ENCODE peak calls at places on chromosome 17, in four cellular contexts. W is AG10803, I is mammary epithelial cell, Q is transverse colon. F is an unnamed sample.

GRCh38 chr17:48575066-48575582 is 3.0 kb downstream of the HOXB4 start:
- DNase-seq in W (peak), I (peak), Q (no peak), F (no peak)

GRCh38 chr17:35621768-35622167 is 34.6 kb downstream of the AP2B1 start:
- DNase-seq in Q (no peak), I (no peak), W (no peak), F (no peak)

GRCh38 chr17:49298371-49298976 is 63.6 kb downstream of the ZNF652 start:
- DNase-seq in Q (no peak), I (no peak), W (no peak), F (no peak)

GRCh38 chr17:73589096-73589980 is 54.9 kb downstream of the SDK2 start:
- DNase-seq in I (no peak), W (no peak), Q (no peak), F (no peak)

GRCh38 chr17:60039509-60040442 is 38.9 kb downstream of the HEATR6 start:
- DNase-seq in I (no peak), Q (no peak), W (no peak), F (no peak)

GRCh38 chr17:11780621-11781020 is 182.4 kb downstream of the DNAH9 start:
- DNase-seq in Q (no peak), W (no peak), I (no peak), F (no peak)

GRCh38 chr17:79993390-79994221 is 42.1 kb downstream of the TBC1D16 start:
- DNase-seq in Q (peak), I (peak), W (peak), F (peak)

GRCh38 chr17:79393358-79394038 is 217.4 kb downstream of the RBFOX3 start:
- DNase-seq in Q (peak), I (peak), W (peak), F (peak)

GRCh38 chr17:73534575-73534940 is 109.7 kb downstream of the SDK2 start:
- DNase-seq in I (no peak), Q (no peak), W (no peak), F (no peak)

GRCh38 chr17:45222994-45223540 is 1.4 kb downstream of the FMNL1 start:
- DNase-seq in W (no peak), I (no peak), Q (no peak), F (no peak)

GRCh38 chr17:34706029-34706428 is 126.6 kb downstream of the TMEM132E start:
- DNase-seq in I (no peak), W (no peak), Q (no peak), F (peak)

DNA sequence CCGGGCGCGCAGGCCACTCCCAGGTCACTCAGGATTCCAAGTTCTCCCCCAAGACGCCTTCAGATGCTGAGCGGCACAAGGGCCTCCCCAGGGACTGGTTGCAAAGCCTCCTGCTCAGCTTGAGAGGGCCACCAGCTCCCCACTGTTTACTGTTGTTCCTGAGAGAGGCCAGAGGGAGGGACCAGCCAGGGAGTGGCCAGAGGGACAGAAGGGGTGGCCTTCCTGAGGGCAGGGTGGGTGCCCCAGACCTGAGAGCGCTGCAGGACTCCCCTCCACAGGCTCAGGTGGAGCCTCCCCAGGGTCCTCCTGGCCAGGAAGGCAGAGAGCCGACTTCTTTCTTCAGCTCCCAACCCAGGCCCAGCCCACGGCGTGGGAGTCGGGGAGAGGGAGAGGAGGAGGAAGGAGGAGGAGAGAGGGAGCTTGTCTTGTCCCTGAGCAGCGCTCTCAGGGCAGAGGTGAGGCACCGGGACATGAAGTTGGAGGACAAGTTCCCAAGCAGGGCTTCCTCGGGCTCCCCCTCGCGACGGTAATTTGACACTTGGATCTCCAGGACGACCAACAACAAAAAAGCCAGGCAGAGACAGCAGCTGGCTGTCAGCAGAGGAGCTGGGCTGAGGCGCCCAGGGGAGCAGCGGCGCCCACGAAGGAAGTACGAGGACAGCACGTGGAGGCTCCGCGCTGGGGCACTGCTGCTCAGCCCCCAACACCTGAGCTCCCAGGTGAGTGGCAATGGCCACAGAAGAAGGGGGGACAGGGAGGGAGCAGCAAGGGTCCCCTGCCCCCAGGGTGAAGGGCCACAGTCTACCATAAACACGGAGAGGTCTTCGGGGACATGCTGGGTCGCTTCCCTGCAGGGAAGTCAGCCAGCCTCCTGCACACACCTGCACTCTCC is 496 bp downstream of the SMIM5 start:
- DNase-seq in Q (peak), W (peak), I (peak), F (peak)
- H3K4me3 ChIP-seq in Q (peak), W (no peak), I (no peak), F (no peak)

DNA sequence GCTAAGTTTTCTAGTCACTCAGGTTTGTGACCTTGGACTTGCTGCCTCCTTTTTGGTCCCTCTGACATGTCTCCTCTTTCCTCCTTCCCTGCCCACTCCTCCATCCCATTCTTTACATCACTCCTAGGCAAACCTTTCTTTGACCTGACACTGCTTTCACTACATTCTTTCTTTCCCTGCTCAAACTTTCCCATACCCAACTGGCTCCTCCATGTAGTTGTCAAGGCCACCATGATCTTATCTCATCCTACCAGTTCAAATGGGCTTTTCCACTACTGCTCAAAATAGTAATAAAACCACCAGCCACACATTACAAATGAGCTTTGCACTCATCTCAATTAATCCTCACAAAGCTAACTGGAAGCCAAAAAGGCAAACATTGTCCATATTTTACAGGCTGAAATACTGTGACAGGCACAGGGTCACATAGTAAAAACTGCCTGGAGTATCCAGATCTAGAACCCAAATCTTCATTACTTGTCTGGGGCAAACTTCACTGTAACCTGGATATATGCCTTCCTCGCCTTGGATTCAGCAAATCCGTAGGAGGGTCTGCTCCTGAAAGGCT is 14.4 kb downstream of the MRPS23 start:
- DNase-seq in I (no peak), Q (no peak), W (no peak), F (no peak)
- TF ChIP-seq CTCF in I (no peak), Q (no peak), W (no peak), F (no peak)

GRCh38 chr17:43780135-43780534 is at the start of gene CFAP97D1:
- DNase-seq in W (no peak), I (no peak), Q (no peak), F (no peak)
- H3K4me3 ChIP-seq in W (peak), I (peak), Q (peak), F (peak)

GRCh38 chr17:61352408-61352770 is 47.3 kb upstream of the TBX2 start:
- DNase-seq in W (no peak), I (no peak), Q (no peak), F (no peak)

GRCh38 chr17:61345825-61346628 is 53.6 kb upstream of the TBX2 start:
- DNase-seq in I (no peak), W (no peak), Q (no peak), F (no peak)

GRCh38 chr17:61352771-61353170 is 46.9 kb upstream of the TBX2 start:
- DNase-seq in Q (no peak), I (no peak), W (no peak), F (no peak)

GRCh38 chr17:61351745-61352407 is 47.8 kb upstream of the TBX2 start:
- DNase-seq in W (no peak), Q (no peak), I (no peak), F (no peak)

GRCh38 chr17:61349350-61349749 is 50.3 kb upstream of the TBX2 start:
- DNase-seq in I (no peak), W (no peak), Q (no peak), F (no peak)
- TF ChIP-seq CTCF in I (no peak), W (peak), Q (no peak), F (peak)

DNA sequence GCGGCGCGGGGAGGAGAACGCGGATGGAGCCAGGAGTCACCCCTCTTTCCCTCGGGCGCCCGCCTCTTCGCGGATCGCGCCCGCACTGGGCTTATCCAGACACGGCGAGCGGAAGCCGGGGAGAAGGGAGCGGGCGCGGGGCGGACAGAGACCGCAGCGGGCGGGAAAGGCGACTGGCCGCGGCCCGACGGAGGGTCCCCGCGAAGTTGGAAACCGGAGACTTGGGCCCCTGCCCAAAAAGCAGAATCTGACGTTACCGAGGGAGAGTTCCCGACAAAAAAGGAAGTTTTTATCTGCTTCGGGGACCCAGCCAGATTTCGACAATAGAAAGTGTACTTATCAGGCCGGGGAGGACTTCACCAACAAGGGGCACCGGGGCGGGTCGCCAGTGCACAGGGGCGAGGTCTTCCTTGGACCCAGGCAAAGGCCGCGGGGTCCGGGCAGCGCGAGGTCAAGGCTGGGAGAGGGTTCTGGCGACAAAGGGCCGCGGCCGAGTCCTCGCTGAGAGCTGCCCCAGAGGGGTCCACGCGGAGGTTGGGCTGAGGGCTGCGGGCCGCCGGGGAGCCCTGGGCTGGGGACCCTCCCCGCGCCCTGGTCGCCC is 512 bp downstream of the ST6GALNAC2 start:
- DNase-seq in W (no peak), Q (peak), I (peak), F (no peak)
- H3K4me3 ChIP-seq in W (peak), Q (peak), I (peak), F (peak)

GRCh38 chr17:31510273-31511175 is 119.0 kb downstream of the RAB11FIP4 start:
- DNase-seq in W (no peak), I (no peak), Q (no peak), F (no peak)
- TF ChIP-seq CTCF in W (no peak), I (no peak), Q (no peak), F (no peak)

GRCh38 chr17:28112199-28112995 is 69.9 kb downstream of the NLK start:
- DNase-seq in Q (peak), I (no peak), W (peak), F (peak)

GRCh38 chr17:28117304-28117703 is 74.8 kb downstream of the NLK start:
- DNase-seq in W (no peak), I (no peak), Q (no peak), F (no peak)

GRCh38 chr17:28118362-28118761 is 75.9 kb downstream of the NLK start:
- DNase-seq in W (no peak), Q (no peak), I (no peak), F (no peak)

GRCh38 chr17:28113269-28113668 is 70.8 kb downstream of the NLK start:
- DNase-seq in Q (no peak), I (no peak), W (no peak), F (no peak)

DNA sequence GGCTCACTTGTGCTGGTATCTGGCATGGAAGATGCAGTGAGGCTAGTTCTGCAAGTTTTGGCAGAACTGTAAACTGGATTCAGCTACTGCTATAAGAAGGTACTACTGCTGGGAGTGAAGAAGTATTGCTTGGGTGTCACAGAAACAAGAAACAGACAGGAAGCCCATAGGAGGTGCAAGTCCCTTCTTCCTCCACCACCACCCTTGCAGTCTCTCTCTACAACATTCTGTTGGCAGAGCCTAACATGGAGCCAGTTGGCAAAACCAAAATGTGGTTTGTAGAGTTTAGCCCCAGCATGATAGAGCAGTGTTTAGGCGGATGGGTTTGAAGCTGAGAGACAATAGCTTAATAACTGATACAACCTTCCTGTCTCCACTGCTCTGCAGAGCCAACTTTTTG is 72.6 kb downstream of the NLK start:
- DNase-seq in I (no peak), W (no peak), Q (no peak), F (no peak)
- H3K4me3 ChIP-seq in I (no peak), W (no peak), Q (no peak), F (no peak)

F was measured in cardiac fibroblast.